ENCODE peak calls at places on chromosomes 13 and 19, in nine cellular contexts. One of them, this sample, is unnamed.

GRCh38 chr19:55491546-55492360 is 3.5 kb downstream of the SSC5D start:
- DNase-seq in body of pancreas: no peak
- DNase-seq in Panc1: no peak
- DNase-seq in ELR: no peak
- DNase-seq in C1 segment of cervical spinal cord: no peak
- DNase-seq in T-cell: no peak
- DNase-seq in NCI-H1092: no peak
- DNase-seq in cardiac muscle cell: no peak
- DNase-seq in stimulated activated CD4-positive, alpha-beta T cell treated with anti-CD3 and anti-CD28 coated beads, TNF-alpha, amount 100 ng/mL, for 1 hour: no peak
- DNase-seq in this sample: no peak

GRCh38 chr13:110398564-110399507 is 91.8 kb downstream of the COL4A2 start:
- DNase-seq in cardiac muscle cell: peak
- DNase-seq in Panc1: no peak
- DNase-seq in stimulated activated CD4-positive, alpha-beta T cell treated with anti-CD3 and anti-CD28 coated beads, TNF-alpha, amount 100 ng/mL, for 1 hour: no peak
- DNase-seq in T-cell: no peak
- DNase-seq in C1 segment of cervical spinal cord: no peak
- DNase-seq in body of pancreas: no peak
- DNase-seq in NCI-H1092: no peak
- DNase-seq in ELR: no peak
- DNase-seq in this sample: no peak

GRCh38 chr19:42311612-42312160 is 1.4 kb upstream of the TMEM145 start:
- DNase-seq in T-cell: no peak
- DNase-seq in cardiac muscle cell: no peak
- DNase-seq in body of pancreas: no peak
- DNase-seq in NCI-H1092: no peak
- DNase-seq in stimulated activated CD4-positive, alpha-beta T cell treated with anti-CD3 and anti-CD28 coated beads, TNF-alpha, amount 100 ng/mL, for 1 hour: no peak
- DNase-seq in ELR: peak
- DNase-seq in Panc1: no peak
- DNase-seq in C1 segment of cervical spinal cord: no peak
- DNase-seq in this sample: no peak

GRCh38 chr19:3055741-3056453 is 6.4 kb downstream of the TLE5 start:
- DNase-seq in NCI-H1092: peak
- DNase-seq in C1 segment of cervical spinal cord: no peak
- DNase-seq in cardiac muscle cell: no peak
- DNase-seq in Panc1: no peak
- DNase-seq in ELR: no peak
- DNase-seq in body of pancreas: peak
- DNase-seq in T-cell: no peak
- DNase-seq in stimulated activated CD4-positive, alpha-beta T cell treated with anti-CD3 and anti-CD28 coated beads, TNF-alpha, amount 100 ng/mL, for 1 hour: no peak
- DNase-seq in this sample: no peak

GRCh38 chr13:41457589-41458186 is 338 bp downstream of the RGCC start:
- DNase-seq in ELR: peak
- DNase-seq in T-cell: no peak
- DNase-seq in Panc1: no peak
- DNase-seq in NCI-H1092: no peak
- DNase-seq in stimulated activated CD4-positive, alpha-beta T cell treated with anti-CD3 and anti-CD28 coated beads, TNF-alpha, amount 100 ng/mL, for 1 hour: no peak
- DNase-seq in cardiac muscle cell: no peak
- DNase-seq in body of pancreas: no peak
- DNase-seq in C1 segment of cervical spinal cord: no peak
- DNase-seq in this sample: no peak

GRCh38 chr13:79492313-79492798 is 11.4 kb downstream of the NDFIP2 start:
- DNase-seq in Panc1: no peak
- DNase-seq in ELR: peak
- DNase-seq in T-cell: no peak
- DNase-seq in stimulated activated CD4-positive, alpha-beta T cell treated with anti-CD3 and anti-CD28 coated beads, TNF-alpha, amount 100 ng/mL, for 1 hour: no peak
- DNase-seq in cardiac muscle cell: no peak
- DNase-seq in NCI-H1092: no peak
- DNase-seq in C1 segment of cervical spinal cord: no peak
- DNase-seq in body of pancreas: no peak
- DNase-seq in this sample: no peak

GRCh38 chr19:46951236-46951986 is 68.2 kb upstream of the NPAS1 start:
- DNase-seq in T-cell: no peak
- DNase-seq in ELR: peak
- DNase-seq in stimulated activated CD4-positive, alpha-beta T cell treated with anti-CD3 and anti-CD28 coated beads, TNF-alpha, amount 100 ng/mL, for 1 hour: no peak
- DNase-seq in Panc1: no peak
- DNase-seq in NCI-H1092: no peak
- DNase-seq in cardiac muscle cell: no peak
- DNase-seq in body of pancreas: no peak
- DNase-seq in C1 segment of cervical spinal cord: no peak
- DNase-seq in this sample: no peak

GRCh38 chr19:28864577-28865042 is 348.3 kb downstream of the UQCRFS1 start:
- DNase-seq in NCI-H1092: peak
- DNase-seq in Panc1: no peak
- DNase-seq in body of pancreas: peak
- DNase-seq in ELR: no peak
- DNase-seq in stimulated activated CD4-positive, alpha-beta T cell treated with anti-CD3 and anti-CD28 coated beads, TNF-alpha, amount 100 ng/mL, for 1 hour: no peak
- DNase-seq in T-cell: no peak
- DNase-seq in cardiac muscle cell: peak
- DNase-seq in C1 segment of cervical spinal cord: no peak
- DNase-seq in this sample: no peak

GRCh38 chr19:35509861-35510625 is 3.4 kb downstream of the DMKN start:
- DNase-seq in ELR: peak
- DNase-seq in Panc1: peak
- DNase-seq in C1 segment of cervical spinal cord: peak
- DNase-seq in body of pancreas: peak
- DNase-seq in NCI-H1092: peak
- DNase-seq in stimulated activated CD4-positive, alpha-beta T cell treated with anti-CD3 and anti-CD28 coated beads, TNF-alpha, amount 100 ng/mL, for 1 hour: peak
- DNase-seq in T-cell: peak
- DNase-seq in cardiac muscle cell: peak
- DNase-seq in this sample: peak

GRCh38 chr19:49364083-49364687 is 508 bp downstream of the DKKL1 start:
- DNase-seq in body of pancreas: no peak
- DNase-seq in C1 segment of cervical spinal cord: no peak
- DNase-seq in cardiac muscle cell: no peak
- DNase-seq in Panc1: no peak
- DNase-seq in stimulated activated CD4-positive, alpha-beta T cell treated with anti-CD3 and anti-CD28 coated beads, TNF-alpha, amount 100 ng/mL, for 1 hour: no peak
- DNase-seq in NCI-H1092: no peak
- DNase-seq in T-cell: no peak
- DNase-seq in ELR: no peak
- DNase-seq in this sample: no peak

GRCh38 chr19:2820112-2820702 is 539 bp downstream of the ZNF554 start:
- DNase-seq in T-cell: no peak
- DNase-seq in Panc1: no peak
- DNase-seq in body of pancreas: no peak
- DNase-seq in NCI-H1092: peak
- DNase-seq in ELR: peak
- DNase-seq in C1 segment of cervical spinal cord: no peak
- DNase-seq in cardiac muscle cell: peak
- DNase-seq in stimulated activated CD4-positive, alpha-beta T cell treated with anti-CD3 and anti-CD28 coated beads, TNF-alpha, amount 100 ng/mL, for 1 hour: no peak
- DNase-seq in this sample: no peak

GRCh38 chr19:2059422-2060201 is 8.6 kb upstream of the MKNK2 start:
- DNase-seq in cardiac muscle cell: no peak
- DNase-seq in ELR: peak
- DNase-seq in body of pancreas: peak
- DNase-seq in C1 segment of cervical spinal cord: no peak
- DNase-seq in Panc1: peak
- DNase-seq in stimulated activated CD4-positive, alpha-beta T cell treated with anti-CD3 and anti-CD28 coated beads, TNF-alpha, amount 100 ng/mL, for 1 hour: no peak
- DNase-seq in T-cell: no peak
- DNase-seq in NCI-H1092: no peak
- DNase-seq in this sample: no peak

GRCh38 chr19:50702870-50703829 is 16.5 kb downstream of the SHANK1 start:
- DNase-seq in C1 segment of cervical spinal cord: no peak
- DNase-seq in Panc1: no peak
- DNase-seq in stimulated activated CD4-positive, alpha-beta T cell treated with anti-CD3 and anti-CD28 coated beads, TNF-alpha, amount 100 ng/mL, for 1 hour: no peak
- DNase-seq in cardiac muscle cell: no peak
- DNase-seq in NCI-H1092: no peak
- DNase-seq in ELR: peak
- DNase-seq in body of pancreas: no peak
- DNase-seq in T-cell: no peak
- DNase-seq in this sample: no peak

GRCh38 chr13:59666504-59666903 is 497.2 kb downstream of the DIAPH3 start:
- DNase-seq in C1 segment of cervical spinal cord: no peak
- DNase-seq in NCI-H1092: no peak
- DNase-seq in T-cell: no peak
- DNase-seq in stimulated activated CD4-positive, alpha-beta T cell treated with anti-CD3 and anti-CD28 coated beads, TNF-alpha, amount 100 ng/mL, for 1 hour: no peak
- DNase-seq in cardiac muscle cell: no peak
- DNase-seq in body of pancreas: no peak
- DNase-seq in Panc1: no peak
- DNase-seq in ELR: no peak
- DNase-seq in this sample: no peak

GRCh38 chr19:8001995-8002849 is 3.2 kb downstream of the ELAVL1 start:
- DNase-seq in T-cell: peak
- DNase-seq in Panc1: peak
- DNase-seq in body of pancreas: peak
- DNase-seq in cardiac muscle cell: peak
- DNase-seq in C1 segment of cervical spinal cord: peak
- DNase-seq in ELR: peak
- DNase-seq in stimulated activated CD4-positive, alpha-beta T cell treated with anti-CD3 and anti-CD28 coated beads, TNF-alpha, amount 100 ng/mL, for 1 hour: peak
- DNase-seq in NCI-H1092: no peak
- DNase-seq in this sample: peak

GRCh38 chr19:41371541-41371940 is 4.8 kb upstream of the TMEM91 start:
- DNase-seq in Panc1: no peak
- DNase-seq in ELR: no peak
- DNase-seq in body of pancreas: no peak
- DNase-seq in stimulated activated CD4-positive, alpha-beta T cell treated with anti-CD3 and anti-CD28 coated beads, TNF-alpha, amount 100 ng/mL, for 1 hour: no peak
- DNase-seq in T-cell: no peak
- DNase-seq in C1 segment of cervical spinal cord: no peak
- DNase-seq in NCI-H1092: no peak
- DNase-seq in cardiac muscle cell: no peak
- DNase-seq in this sample: no peak